ENCODE peak calls at places on chromosomes 2 and 18, in five cellular contexts. One of them, this sample, is unnamed.

GRCh38 chr18:26487437-26487836 is 60.9 kb downstream of the KCTD1 start:
- DNase-seq in activated CD8-positive, alpha-beta T cell treated with anti-CD3 and anti-CD28 coated beads for 36 hours: peak; percentile 38
- DNase-seq in NAMALWA: no peak
- DNase-seq in GM23248: peak; percentile 62
- DNase-seq in MG63: no peak
- DNase-seq in this sample: no peak

GRCh38 chr18:26356045-26356785 is 130.0 kb downstream of the TAF4B start:
- DNase-seq in activated CD8-positive, alpha-beta T cell treated with anti-CD3 and anti-CD28 coated beads for 36 hours: no peak
- DNase-seq in NAMALWA: no peak
- DNase-seq in GM23248: no peak
- DNase-seq in MG63: no peak
- DNase-seq in this sample: no peak

GRCh38 chr18:59079264-59079972 is 60.3 kb upstream of the SEC11C start:
- DNase-seq in activated CD8-positive, alpha-beta T cell treated with anti-CD3 and anti-CD28 coated beads for 36 hours: no peak
- DNase-seq in NAMALWA: no peak
- DNase-seq in GM23248: no peak
- DNase-seq in MG63: peak; percentile 28
- DNase-seq in this sample: no peak

GRCh38 chr2:25301453-25302352 is 40.0 kb downstream of the DNMT3A start:
- DNase-seq in activated CD8-positive, alpha-beta T cell treated with anti-CD3 and anti-CD28 coated beads for 36 hours: peak; percentile 94
- DNase-seq in NAMALWA: peak; percentile 69
- DNase-seq in GM23248: peak; percentile 90
- DNase-seq in MG63: peak; percentile 67
- DNase-seq in this sample: peak; percentile 58

GRCh38 chr2:1420746-1421480 is 7.7 kb downstream of the TPO start:
- DNase-seq in activated CD8-positive, alpha-beta T cell treated with anti-CD3 and anti-CD28 coated beads for 36 hours: no peak
- DNase-seq in NAMALWA: no peak
- DNase-seq in GM23248: no peak
- DNase-seq in MG63: no peak
- DNase-seq in this sample: no peak

GRCh38 chr2:40240067-40240466 is 211.8 kb downstream of the SLC8A1 start:
- DNase-seq in activated CD8-positive, alpha-beta T cell treated with anti-CD3 and anti-CD28 coated beads for 36 hours: no peak
- DNase-seq in NAMALWA: no peak
- DNase-seq in GM23248: peak; percentile 97
- DNase-seq in MG63: peak; percentile 92
- DNase-seq in this sample: peak; percentile 83

GRCh38 chr18:9737814-9738160 is 29.7 kb downstream of the RAB31 start:
- DNase-seq in activated CD8-positive, alpha-beta T cell treated with anti-CD3 and anti-CD28 coated beads for 36 hours: no peak
- DNase-seq in NAMALWA: no peak
- DNase-seq in GM23248: peak; percentile 26
- DNase-seq in MG63: no peak
- DNase-seq in this sample: no peak

GRCh38 chr18:72811047-72811446 is 56.7 kb downstream of the NETO1 start:
- DNase-seq in activated CD8-positive, alpha-beta T cell treated with anti-CD3 and anti-CD28 coated beads for 36 hours: no peak
- DNase-seq in NAMALWA: no peak
- DNase-seq in GM23248: no peak
- DNase-seq in MG63: no peak
- DNase-seq in this sample: no peak

GRCh38 chr2:152925540-152926448 is 207.4 kb downstream of the ARL6IP6 start:
- DNase-seq in activated CD8-positive, alpha-beta T cell treated with anti-CD3 and anti-CD28 coated beads for 36 hours: peak; percentile 64
- DNase-seq in NAMALWA: peak; percentile 67
- DNase-seq in GM23248: peak; percentile 64
- DNase-seq in MG63: peak; percentile 44
- DNase-seq in this sample: peak; percentile 19

GRCh38 chr2:222844323-222844722 is 16.5 kb upstream of the ACSL3 start:
- DNase-seq in activated CD8-positive, alpha-beta T cell treated with anti-CD3 and anti-CD28 coated beads for 36 hours: no peak
- DNase-seq in NAMALWA: no peak
- DNase-seq in GM23248: peak; percentile 97
- DNase-seq in MG63: peak; percentile 68
- DNase-seq in this sample: peak; percentile 84

GRCh38 chr18:40365526-40365925 is 1589.5 kb upstream of the PIK3C3 start:
- DNase-seq in activated CD8-positive, alpha-beta T cell treated with anti-CD3 and anti-CD28 coated beads for 36 hours: no peak
- DNase-seq in NAMALWA: no peak
- DNase-seq in GM23248: peak; percentile 38
- DNase-seq in MG63: no peak
- DNase-seq in this sample: peak; percentile 21

GRCh38 chr2:232260075-232260474 is 118.5 kb upstream of the ALPP start:
- DNase-seq in activated CD8-positive, alpha-beta T cell treated with anti-CD3 and anti-CD28 coated beads for 36 hours: no peak
- DNase-seq in NAMALWA: no peak
- DNase-seq in GM23248: peak; percentile 91
- DNase-seq in MG63: peak; percentile 69
- DNase-seq in this sample: peak; percentile 89

GRCh38 chr2:8306530-8307351 is 375.1 kb upstream of the ID2 start:
- DNase-seq in activated CD8-positive, alpha-beta T cell treated with anti-CD3 and anti-CD28 coated beads for 36 hours: no peak
- DNase-seq in NAMALWA: no peak
- DNase-seq in GM23248: peak; percentile 23
- DNase-seq in MG63: peak; percentile 47
- DNase-seq in this sample: peak; percentile 57

GRCh38 chr2:219155054-219155644 is 5.5 kb downstream of the NHEJ1 start:
- DNase-seq in activated CD8-positive, alpha-beta T cell treated with anti-CD3 and anti-CD28 coated beads for 36 hours: peak; percentile 36
- DNase-seq in NAMALWA: peak; percentile 84
- DNase-seq in GM23248: peak; percentile 87
- DNase-seq in MG63: no peak
- DNase-seq in this sample: peak; percentile 93

GRCh38 chr18:59810183-59810582 is 89.6 kb upstream of the PMAIP1 start:
- DNase-seq in activated CD8-positive, alpha-beta T cell treated with anti-CD3 and anti-CD28 coated beads for 36 hours: no peak
- DNase-seq in NAMALWA: no peak
- DNase-seq in GM23248: no peak
- DNase-seq in MG63: no peak
- DNase-seq in this sample: no peak

GRCh38 chr2:103785432-103785831 is 1023.6 kb downstream of the TMEM182 start:
- DNase-seq in activated CD8-positive, alpha-beta T cell treated with anti-CD3 and anti-CD28 coated beads for 36 hours: no peak
- DNase-seq in NAMALWA: no peak
- DNase-seq in GM23248: no peak
- DNase-seq in MG63: no peak
- DNase-seq in this sample: no peak

GRCh38 chr2:7515327-7515726 is 598.1 kb downstream of the RNF144A start:
- DNase-seq in activated CD8-positive, alpha-beta T cell treated with anti-CD3 and anti-CD28 coated beads for 36 hours: no peak
- DNase-seq in NAMALWA: no peak
- DNase-seq in GM23248: no peak
- DNase-seq in MG63: no peak
- DNase-seq in this sample: no peak

GRCh38 chr2:48483506-48483905 is 46.4 kb upstream of the STON1 start:
- DNase-seq in activated CD8-positive, alpha-beta T cell treated with anti-CD3 and anti-CD28 coated beads for 36 hours: no peak
- DNase-seq in NAMALWA: no peak
- DNase-seq in GM23248: no peak
- DNase-seq in MG63: peak; percentile 70
- DNase-seq in this sample: peak; percentile 82

GRCh38 chr18:50009772-50010171 is 185.2 kb downstream of the MYO5B start:
- DNase-seq in activated CD8-positive, alpha-beta T cell treated with anti-CD3 and anti-CD28 coated beads for 36 hours: peak; percentile 63
- DNase-seq in NAMALWA: peak; percentile 79
- DNase-seq in GM23248: peak; percentile 46
- DNase-seq in MG63: peak; percentile 14
- DNase-seq in this sample: peak; percentile 11

GRCh38 chr18:31045599-31045998 is 3.1 kb upstream of the DSC3 start:
- DNase-seq in activated CD8-positive, alpha-beta T cell treated with anti-CD3 and anti-CD28 coated beads for 36 hours: no peak
- DNase-seq in NAMALWA: no peak
- DNase-seq in GM23248: no peak
- DNase-seq in MG63: no peak
- DNase-seq in this sample: no peak

GRCh38 chr2:205776139-205776538 is 93.8 kb downstream of the NRP2 start:
- DNase-seq in activated CD8-positive, alpha-beta T cell treated with anti-CD3 and anti-CD28 coated beads for 36 hours: peak; percentile 68
- DNase-seq in NAMALWA: peak; percentile 57
- DNase-seq in GM23248: peak; percentile 34
- DNase-seq in MG63: peak; percentile 42
- DNase-seq in this sample: peak; percentile 35

GRCh38 chr2:112004246-112004645 is 50.8 kb upstream of the TMEM87B start:
- DNase-seq in activated CD8-positive, alpha-beta T cell treated with anti-CD3 and anti-CD28 coated beads for 36 hours: no peak
- DNase-seq in NAMALWA: peak; percentile 10
- DNase-seq in GM23248: no peak
- DNase-seq in MG63: peak; percentile 37
- DNase-seq in this sample: no peak

GRCh38 chr2:217090024-217090473 is 230.2 kb upstream of the TNP1 start:
- DNase-seq in activated CD8-positive, alpha-beta T cell treated with anti-CD3 and anti-CD28 coated beads for 36 hours: peak; percentile 49
- DNase-seq in NAMALWA: peak; percentile 47
- DNase-seq in GM23248: peak; percentile 43
- DNase-seq in MG63: no peak
- DNase-seq in this sample: no peak

GRCh38 chr18:61901334-61901986 is 8.7 kb upstream of the RNF152 start:
- DNase-seq in activated CD8-positive, alpha-beta T cell treated with anti-CD3 and anti-CD28 coated beads for 36 hours: peak; percentile 44
- DNase-seq in NAMALWA: peak; percentile 63
- DNase-seq in GM23248: peak; percentile 70
- DNase-seq in MG63: peak; percentile 26
- DNase-seq in this sample: peak; percentile 75

GRCh38 chr2:44778671-44779476 is 162.6 kb upstream of the SIX3 start:
- DNase-seq in activated CD8-positive, alpha-beta T cell treated with anti-CD3 and anti-CD28 coated beads for 36 hours: no peak
- DNase-seq in NAMALWA: peak; percentile 88
- DNase-seq in GM23248: no peak
- DNase-seq in MG63: no peak
- DNase-seq in this sample: no peak

GRCh38 chr2:21194828-21195227 is 71.1 kb downstream of the TDRD15 start:
- DNase-seq in activated CD8-positive, alpha-beta T cell treated with anti-CD3 and anti-CD28 coated beads for 36 hours: no peak
- DNase-seq in NAMALWA: no peak
- DNase-seq in GM23248: no peak
- DNase-seq in MG63: no peak
- DNase-seq in this sample: no peak

GRCh38 chr2:128535928-128536327 is 217.3 kb upstream of the HS6ST1 start:
- DNase-seq in activated CD8-positive, alpha-beta T cell treated with anti-CD3 and anti-CD28 coated beads for 36 hours: no peak
- DNase-seq in NAMALWA: no peak
- DNase-seq in GM23248: peak; percentile 92
- DNase-seq in MG63: peak; percentile 42
- DNase-seq in this sample: peak; percentile 63

GRCh38 chr18:5251117-5251516 is 44.4 kb downstream of the ZBTB14 start:
- DNase-seq in activated CD8-positive, alpha-beta T cell treated with anti-CD3 and anti-CD28 coated beads for 36 hours: no peak
- DNase-seq in NAMALWA: no peak
- DNase-seq in GM23248: no peak
- DNase-seq in MG63: no peak
- DNase-seq in this sample: no peak

GRCh38 chr2:47195149-47195548 is 40.0 kb upstream of the STPG4 start:
- DNase-seq in activated CD8-positive, alpha-beta T cell treated with anti-CD3 and anti-CD28 coated beads for 36 hours: peak; percentile 17
- DNase-seq in NAMALWA: no peak
- DNase-seq in GM23248: peak; percentile 80
- DNase-seq in MG63: peak; percentile 70
- DNase-seq in this sample: peak; percentile 59

This sample was measured in adipocyte.